ENCODE peak calls at places on chromosomes 12 and 14, in five cellular contexts. H is HCT116, E is K562, T is HepG2, O is GM12878. M is an unnamed sample.

GRCh38 chr12:45200497-45201043 is 15.3 kb upstream of the ANO6 start:
- DNase-seq in H (no peak), E (no peak), T (peak; percentile 48), O (no peak), M (no peak)

GRCh38 chr14:99971929-99972747 is 93.1 kb upstream of the EVL start:
- DNase-seq in H (no peak), E (peak; percentile 14), T (no peak), O (no peak), M (peak; percentile 47)

GRCh38 chr14:68167717-68168087 is 348.1 kb downstream of the RAD51B start:
- DNase-seq in H (no peak), E (no peak), T (no peak), O (no peak), M (no peak)

GRCh38 chr14:38187475-38187874 is 20.2 kb upstream of the SSTR1 start:
- DNase-seq in H (no peak), E (no peak), T (no peak), O (no peak), M (no peak)

GRCh38 chr12:8948711-8949524 is 527 bp downstream of the M6PR start:
- DNase-seq in H (no peak), E (no peak), T (peak; percentile 7), O (no peak), M (peak; percentile 33)

GRCh38 chr12:109736552-109737108 is 23.0 kb downstream of the FAM222A start:
- DNase-seq in H (no peak), E (peak; percentile 84), T (peak; percentile 34), O (no peak), M (peak; percentile 95)

GRCh38 chr12:102349079-102349478 is 131.3 kb downstream of the IGF1 start:
- DNase-seq in H (no peak), E (no peak), T (no peak), O (no peak), M (no peak)

GRCh38 chr12:3418609-3419469 is 72.2 kb upstream of the PRMT8 start:
- DNase-seq in H (no peak), E (no peak), T (no peak), O (no peak), M (no peak)

GRCh38 chr14:30657606-30658163 is 35.6 kb downstream of the SCFD1 start:
- DNase-seq in H (no peak), E (no peak), T (peak; percentile 39), O (no peak), M (peak; percentile 39)

GRCh38 chr14:95057147-95057546 is 100.2 kb downstream of the DICER1 start:
- DNase-seq in H (no peak), E (no peak), T (no peak), O (no peak), M (no peak)

GRCh38 chr12:42705863-42706262 is 116.3 kb upstream of the PRICKLE1 start:
- DNase-seq in H (no peak), E (no peak), T (no peak), O (no peak), M (no peak)

GRCh38 chr12:66942741-66943465 is 264.0 kb upstream of the GRIP1 start:
- DNase-seq in H (no peak), E (no peak), T (no peak), O (no peak), M (peak; percentile 79)

GRCh38 chr12:101945361-101946232 is 68.2 kb downstream of the DRAM1 start:
- DNase-seq in H (no peak), E (no peak), T (peak; percentile 39), O (no peak), M (no peak)

GRCh38 chr12:57001448-57001906 is 4.9 kb downstream of the ZBTB39 start:
- DNase-seq in H (peak; percentile 44), E (peak; percentile 82), T (peak; percentile 87), O (no peak), M (peak; percentile 91)

GRCh38 chr14:99177046-99177655 is 94.8 kb downstream of the BCL11B start:
- DNase-seq in H (no peak), E (no peak), T (no peak), O (no peak), M (no peak)

GRCh38 chr14:75479770-75480600 is 42.3 kb upstream of the BATF start:
- DNase-seq in H (no peak), E (no peak), T (no peak), O (no peak), M (peak; percentile 67)

GRCh38 chr12:25496098-25496587 is 56.9 kb downstream of the LMNTD1 start:
- DNase-seq in H (no peak), E (no peak), T (no peak), O (no peak), M (no peak)

GRCh38 chr12:27217590-27217989 is 26.5 kb upstream of the STK38L start:
- DNase-seq in H (no peak), E (no peak), T (no peak), O (no peak), M (no peak)

GRCh38 chr14:65853407-65853955 is 441.0 kb downstream of the FUT8 start:
- DNase-seq in H (no peak), E (no peak), T (no peak), O (no peak), M (no peak)
- TF ChIP-seq CTCF in H (no peak), E (no peak), T (no peak), O (no peak), M (no peak)

GRCh38 chr14:47675489-47676300 is at the start of gene MDGA2:
- DNase-seq in H (no peak), E (no peak), T (no peak), O (no peak), M (peak; percentile 86)
- TF ChIP-seq EZH2 in H (no peak), E (no peak), T (peak; percentile 46), O (no peak), M (peak; percentile 53)

GRCh38 chr12:23055004-23055403 is 430.0 kb downstream of the ETNK1 start:
- DNase-seq in H (peak; percentile 8), E (peak; percentile 14), T (peak; percentile 24), O (no peak), M (peak; percentile 80)
- TF ChIP-seq REST in H (no peak), E (no peak), T (no peak), O (no peak), M (no peak)

DNA sequence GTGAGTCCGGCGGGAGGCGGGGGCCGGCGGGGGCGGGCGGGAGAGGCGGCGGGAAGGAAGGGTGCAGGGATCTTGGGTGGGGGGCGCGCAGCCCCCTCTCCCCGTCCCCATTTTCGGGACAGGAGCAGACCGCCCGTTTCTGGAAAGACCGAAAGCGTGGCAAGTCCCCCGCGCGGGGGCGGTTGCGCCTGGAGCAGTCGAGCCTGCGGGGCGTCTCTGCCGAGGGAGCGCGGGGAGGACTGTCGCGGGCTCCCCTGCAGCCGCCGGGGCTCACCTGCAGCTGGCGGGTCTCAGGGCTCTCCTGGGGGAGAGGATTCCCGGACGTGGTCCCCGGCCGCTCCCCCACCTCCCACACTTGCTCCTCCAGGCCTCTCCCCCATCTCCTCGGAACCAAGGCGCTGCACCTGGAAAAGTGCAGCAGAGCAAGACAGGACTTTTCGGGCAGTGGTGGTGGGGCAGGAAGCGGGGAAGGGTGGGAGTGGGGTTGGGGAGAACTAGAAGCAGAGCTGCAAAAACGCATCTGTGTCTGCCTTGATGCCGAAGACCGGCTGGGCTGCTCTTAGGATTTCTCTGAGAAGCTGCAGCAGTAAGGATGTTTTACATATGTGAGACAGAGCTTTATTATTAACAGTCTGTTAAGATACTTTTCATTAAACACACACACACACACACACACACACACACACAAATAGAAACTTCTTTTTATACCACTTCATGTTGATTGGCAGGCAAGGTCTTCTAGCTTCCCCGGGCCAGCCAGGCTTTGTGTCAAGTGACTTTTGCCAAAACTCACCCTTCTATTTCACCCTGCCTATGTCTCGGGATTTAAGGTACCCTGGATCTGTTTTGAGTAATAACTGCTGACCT is 680 bp downstream of the C12orf75 start:
- DNase-seq in H (no peak), E (peak; percentile 19), T (no peak), O (no peak), M (peak; percentile 36)
- TF ChIP-seq CTCF in H (no peak), E (no peak), T (no peak), O (no peak), M (no peak)

DNA sequence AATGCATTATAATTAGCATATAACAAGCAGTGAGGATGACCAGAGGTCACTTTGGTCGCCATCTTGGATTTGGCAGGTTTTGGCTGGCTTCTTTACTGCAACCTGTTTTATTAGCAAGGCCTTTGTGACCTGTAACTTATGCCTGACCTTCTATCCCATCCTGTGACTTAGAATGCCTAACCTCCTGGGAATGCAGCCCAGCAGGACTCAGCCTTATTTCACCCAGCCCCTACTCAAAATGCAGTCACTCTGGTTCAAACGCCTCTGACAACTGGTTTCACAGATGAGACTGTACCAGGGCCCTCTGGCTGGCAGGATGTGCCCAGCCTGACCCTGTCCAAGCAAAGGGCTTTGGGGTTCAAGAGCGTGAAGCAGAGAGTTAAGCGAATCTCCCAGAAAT is 157.5 kb upstream of the SFSWAP start:
- DNase-seq in H (no peak), E (no peak), T (no peak), O (no peak), M (no peak)
- TF ChIP-seq EZH2 in H (no peak), E (no peak), T (no peak), O (no peak), M (no peak)

M was measured in GM23338.